ENCODE peak calls at places on chromosomes 4 and X, in eight cellular contexts. D, I, T, W, G, J, C and B are unnamed samples.

GRCh38 chrX:110123331-110123782 is 120.4 kb downstream of the TMEM164 start:
- DNase-seq in D (no peak), I (no peak), T (no peak), W (no peak), G (no peak), J (no peak), C (no peak), B (no peak)

GRCh38 chr4:1766336-1767057 is 26.6 kb upstream of the FGFR3 start:
- DNase-seq in D (no peak), I (no peak), T (no peak), W (no peak), G (no peak), J (no peak), C (no peak), B (no peak)

GRCh38 chr4:37674446-37674845 is 11.7 kb downstream of the RELL1 start:
- DNase-seq in D (no peak), I (no peak), T (no peak), W (no peak), G (no peak), J (no peak), C (no peak), B (no peak)

GRCh38 chrX:23662853-23663252 is 4.4 kb upstream of the PRDX4 start:
- DNase-seq in D (no peak), I (no peak), T (no peak), W (no peak), G (no peak), J (peak), C (peak), B (no peak)

GRCh38 chr4:121796283-121796682 is 4.8 kb upstream of the EXOSC9 start:
- DNase-seq in D (no peak), I (no peak), T (no peak), W (no peak), G (no peak), J (no peak), C (no peak), B (no peak)

GRCh38 chr4:128863314-128864075 is 54.0 kb downstream of the JADE1 start:
- DNase-seq in D (peak), I (peak), T (peak), W (peak), G (peak), J (peak), C (peak), B (peak)

GRCh38 chrX:26286836-26287235 is 70.9 kb downstream of the MAGEB5 start:
- DNase-seq in D (no peak), I (no peak), T (no peak), W (no peak), G (no peak), J (no peak), C (no peak), B (no peak)

GRCh38 chr4:33080262-33080661 is 2360.1 kb downstream of the PCDH7 start:
- DNase-seq in D (no peak), I (no peak), T (no peak), W (no peak), G (no peak), J (no peak), C (peak), B (no peak)

GRCh38 chr4:40804598-40804997 is 54.8 kb downstream of the NSUN7 start:
- DNase-seq in D (no peak), I (no peak), T (no peak), W (no peak), G (no peak), J (no peak), C (no peak), B (no peak)

GRCh38 chr4:116302990-116303735 is 782.2 kb downstream of the TRAM1L1 start:
- DNase-seq in D (no peak), I (no peak), T (no peak), W (no peak), G (no peak), J (no peak), C (no peak), B (no peak)

GRCh38 chr4:147017081-147017480 is 71.4 kb upstream of the TTC29 start:
- DNase-seq in D (no peak), I (no peak), T (no peak), W (no peak), G (no peak), J (peak), C (peak), B (no peak)

GRCh38 chr4:53012738-53013137 is 150.6 kb downstream of the RASL11B start:
- DNase-seq in D (no peak), I (no peak), T (no peak), W (no peak), G (no peak), J (no peak), C (peak), B (peak)

GRCh38 chrX:44306336-44306735 is 37.1 kb downstream of the EFHC2 start:
- DNase-seq in D (no peak), I (peak), T (no peak), W (no peak), G (no peak), J (peak), C (peak), B (no peak)

GRCh38 chr4:158315706-158316105 is 105.4 kb downstream of the TMEM144 start:
- DNase-seq in D (no peak), I (peak), T (no peak), W (no peak), G (no peak), J (peak), C (peak), B (no peak)

GRCh38 chrX:104172121-104172520 is 5.9 kb downstream of the FAM199X start:
- DNase-seq in D (peak), I (no peak), T (no peak), W (no peak), G (no peak), J (no peak), C (no peak), B (no peak)
- H3K4me3 ChIP-seq in D (no peak), I (no peak), T (no peak), W (no peak), G (no peak), J (no peak), C (no peak), B (no peak)

GRCh38 chr4:56077676-56078075 is 128.9 kb downstream of the CEP135 start:
- DNase-seq in D (no peak), I (no peak), T (no peak), W (no peak), G (no peak), J (no peak), C (peak), B (no peak)

GRCh38 chr4:56082809-56083208 is 134.1 kb downstream of the CEP135 start:
- DNase-seq in D (no peak), I (no peak), T (no peak), W (no peak), G (no peak), J (no peak), C (no peak), B (no peak)

GRCh38 chr4:56084849-56085248 is 136.1 kb downstream of the CEP135 start:
- DNase-seq in D (no peak), I (no peak), T (no peak), W (no peak), G (no peak), J (no peak), C (no peak), B (no peak)

GRCh38 chr4:56080384-56080783 is 131.6 kb downstream of the CEP135 start:
- DNase-seq in D (no peak), I (no peak), T (no peak), W (no peak), G (no peak), J (no peak), C (peak), B (no peak)

GRCh38 chr4:56078866-56079265 is 130.1 kb downstream of the CEP135 start:
- DNase-seq in D (no peak), I (peak), T (no peak), W (no peak), G (no peak), J (no peak), C (peak), B (no peak)
- H3K4me3 ChIP-seq in D (no peak), I (no peak), T (no peak), W (no peak), G (no peak), J (no peak), C (no peak), B (no peak)

GRCh38 chrX:136879001-136879667 is 1.4 kb downstream of the RBMX start:
- DNase-seq in D (no peak), I (no peak), T (no peak), W (no peak), G (no peak), J (no peak), C (peak), B (no peak)

GRCh38 chrX:136880003-136880451 is 498 bp downstream of the RBMX start:
- DNase-seq in D (no peak), I (peak), T (peak), W (peak), G (no peak), J (no peak), C (peak), B (no peak)

GRCh38 chrX:136880452-136881013 is at the start of gene RBMX:
- DNase-seq in D (peak), I (peak), T (peak), W (peak), G (peak), J (peak), C (peak), B (peak)

GRCh38 chrX:136878423-136878822 is 2.1 kb downstream of the RBMX start:
- DNase-seq in D (no peak), I (no peak), T (no peak), W (no peak), G (no peak), J (no peak), C (no peak), B (no peak)
- H3K4me3 ChIP-seq in D (peak), I (peak), T (peak), W (peak), G (peak), J (no peak), C (peak), B (peak)

GRCh38 chrX:153725832-153726285 is 1.2 kb downstream of the ABCD1 start:
- DNase-seq in D (no peak), I (no peak), T (no peak), W (no peak), G (peak), J (no peak), C (no peak), B (no peak)
- H3K4me3 ChIP-seq in D (no peak), I (peak), T (peak), W (peak), G (peak), J (no peak), C (peak), B (no peak)

GRCh38 chr4:85939595-85939994 is 420.3 kb downstream of the MAPK10 start:
- DNase-seq in D (no peak), I (no peak), T (no peak), W (no peak), G (no peak), J (no peak), C (no peak), B (no peak)
- H3K4me3 ChIP-seq in D (no peak), I (peak), T (no peak), W (no peak), G (no peak), J (no peak), C (peak), B (no peak)

GRCh38 chrX:104270212-104270611 is 15.5 kb upstream of the ESX1 start:
- DNase-seq in D (no peak), I (no peak), T (no peak), W (no peak), G (no peak), J (no peak), C (no peak), B (no peak)

DNA sequence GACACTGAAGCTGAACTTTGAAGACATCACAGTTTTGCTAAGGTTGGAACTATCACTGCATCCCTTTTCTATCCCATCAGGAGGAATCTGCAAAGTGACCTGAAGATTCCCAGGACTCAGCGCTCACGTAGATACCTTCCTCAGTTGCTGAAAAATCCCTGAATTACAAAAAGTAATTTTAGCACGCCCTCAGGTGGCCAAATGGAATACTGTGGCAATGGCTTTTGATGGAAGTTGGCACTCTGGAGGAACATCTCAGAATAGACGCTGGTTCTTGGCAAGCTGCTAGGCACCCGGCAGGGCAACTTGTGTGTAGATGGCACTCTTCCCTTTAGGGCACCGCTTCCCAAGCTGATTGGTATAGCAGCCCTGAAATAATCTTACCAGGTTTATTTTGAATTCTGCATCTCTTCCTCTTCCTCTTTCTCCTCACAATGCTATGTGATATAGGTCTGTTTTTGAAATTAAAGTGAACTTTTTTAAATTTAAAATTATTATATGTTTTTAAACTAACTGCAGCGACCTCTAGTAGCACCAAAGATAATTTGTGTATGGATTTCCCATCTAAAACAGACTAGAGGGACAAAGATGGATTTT is 16.3 kb upstream of the ESX1 start:
- DNase-seq in D (no peak), I (peak), T (peak), W (no peak), G (no peak), J (peak), C (peak), B (peak)
- H3K4me3 ChIP-seq in D (no peak), I (no peak), T (no peak), W (peak), G (peak), J (no peak), C (peak), B (peak)